ENCODE peak calls at places on chromosomes 16 and 17, in eight cellular contexts. J is H1, I is transverse colon, Q is HL-60, S is GM23338, T is prostate gland, A is endothelial cell of umbilical vein, F is sigmoid colon. M is an unnamed sample.

GRCh38 chr17:836154-836553 is 54.0 kb downstream of the MRM3 start:
- DNase-seq in J (no peak), I (no peak), Q (no peak), S (peak), T (no peak), A (no peak), F (no peak), M (no peak)

GRCh38 chr16:89685916-89686315 is 573 bp upstream of the CDK10 start:
- DNase-seq in J (no peak), I (no peak), Q (no peak), S (no peak), T (no peak), A (no peak), F (no peak), M (no peak)

GRCh38 chr16:70664325-70665112 is 18.2 kb downstream of the IL34 start:
- DNase-seq in J (no peak), I (no peak), Q (no peak), S (peak), T (no peak), A (no peak), F (peak), M (no peak)

GRCh38 chr17:45889579-45889978 is 4.8 kb upstream of the MAPT start:
- DNase-seq in J (no peak), I (no peak), Q (no peak), S (peak), T (no peak), A (no peak), F (no peak), M (no peak)

GRCh38 chr17:40901981-40902862 is 17.2 kb upstream of the KRT20 start:
- DNase-seq in J (no peak), I (peak), Q (no peak), S (no peak), T (peak), A (no peak), F (no peak), M (no peak)

GRCh38 chr16:47732806-47733150 is 271.6 kb downstream of the PHKB start:
- DNase-seq in J (no peak), I (no peak), Q (no peak), S (peak), T (no peak), A (peak), F (no peak), M (peak)

GRCh38 chr17:28467456-28468025 is 5.9 kb upstream of the SLC13A2 start:
- DNase-seq in J (no peak), I (no peak), Q (no peak), S (no peak), T (no peak), A (no peak), F (peak), M (no peak)

GRCh38 chr16:50651835-50652438 is 29.2 kb downstream of the SNX20 start:
- DNase-seq in J (no peak), I (no peak), Q (no peak), S (no peak), T (no peak), A (no peak), F (no peak), M (no peak)

GRCh38 chr17:70920416-70920815 is 751.1 kb downstream of the KCNJ2 start:
- DNase-seq in J (no peak), I (no peak), Q (no peak), S (no peak), T (no peak), A (no peak), F (no peak), M (no peak)

GRCh38 chr17:9839433-9839832 is 13.7 kb downstream of the GLP2R start:
- DNase-seq in J (no peak), I (no peak), Q (no peak), S (peak), T (no peak), A (no peak), F (no peak), M (no peak)

GRCh38 chr17:77842148-77842905 is 116.2 kb upstream of the TNRC6C start:
- DNase-seq in J (no peak), I (peak), Q (peak), S (no peak), T (no peak), A (peak), F (peak), M (no peak)

GRCh38 chr17:57662644-57663308 is 82.3 kb downstream of the CCDC182 start:
- DNase-seq in J (peak), I (peak), Q (peak), S (peak), T (peak), A (peak), F (peak), M (peak)

GRCh38 chr16:13909872-13910303 is 10.1 kb upstream of the ERCC4 start:
- DNase-seq in J (no peak), I (no peak), Q (no peak), S (no peak), T (peak), A (peak), F (peak), M (no peak)

GRCh38 chr17:57654040-57654775 is 90.9 kb downstream of the CCDC182 start:
- DNase-seq in J (no peak), I (no peak), Q (no peak), S (no peak), T (no peak), A (no peak), F (no peak), M (no peak)

GRCh38 chr16:66300037-66300436 is 66.5 kb upstream of the CDH5 start:
- DNase-seq in J (no peak), I (no peak), Q (no peak), S (no peak), T (no peak), A (no peak), F (peak), M (no peak)

GRCh38 chr17:45162022-45162687 is 480 bp downstream of the HEXIM2 start:
- DNase-seq in J (no peak), I (no peak), Q (no peak), S (no peak), T (no peak), A (no peak), F (peak), M (no peak)

GRCh38 chr17:5500804-5501391 is 14.5 kb downstream of the MIS12 start:
- DNase-seq in J (peak), I (peak), Q (peak), S (peak), T (peak), A (peak), F (peak), M (no peak)

GRCh38 chr17:72843591-72843990 is 248.9 kb downstream of the SLC39A11 start:
- DNase-seq in J (no peak), I (no peak), Q (no peak), S (no peak), T (no peak), A (no peak), F (no peak), M (no peak)

GRCh38 chr16:83717308-83717707 is 90.5 kb upstream of the HSBP1 start:
- DNase-seq in J (peak), I (no peak), Q (no peak), S (peak), T (no peak), A (no peak), F (no peak), M (no peak)

GRCh38 chr16:87540072-87540976 is 47.5 kb upstream of the ZCCHC14 start:
- DNase-seq in J (no peak), I (no peak), Q (no peak), S (no peak), T (no peak), A (no peak), F (no peak), M (no peak)

GRCh38 chr17:52410781-52411180 is 252.3 kb upstream of the CA10 start:
- DNase-seq in J (no peak), I (no peak), Q (no peak), S (no peak), T (no peak), A (no peak), F (no peak), M (no peak)

GRCh38 chr17:17877548-17878358 is 41.0 kb upstream of the SREBF1 start:
- DNase-seq in J (no peak), I (peak), Q (no peak), S (peak), T (peak), A (peak), F (peak), M (no peak)

GRCh38 chr16:57305159-57305811 is 20.8 kb upstream of the PLLP start:
- DNase-seq in J (no peak), I (no peak), Q (no peak), S (no peak), T (no peak), A (no peak), F (peak), M (no peak)

GRCh38 chr17:74176546-74177001 is 26.9 kb upstream of the RPL38 start:
- DNase-seq in J (peak), I (peak), Q (no peak), S (peak), T (peak), A (peak), F (no peak), M (no peak)

GRCh38 chr16:2513405-2514332 is at the start of gene ATP6V0C:
- DNase-seq in J (peak), I (peak), Q (peak), S (peak), T (peak), A (peak), F (peak), M (peak)

GRCh38 chr17:82970067-82970466 is 109.3 kb upstream of the METRNL start:
- DNase-seq in J (no peak), I (no peak), Q (no peak), S (no peak), T (no peak), A (no peak), F (no peak), M (peak)

GRCh38 chr16:88671806-88672205 is 8.9 kb upstream of the MVD start:
- DNase-seq in J (no peak), I (no peak), Q (no peak), S (no peak), T (no peak), A (no peak), F (no peak), M (no peak)

GRCh38 chr16:88669986-88670385 is 7.1 kb upstream of the MVD start:
- DNase-seq in J (no peak), I (no peak), Q (no peak), S (no peak), T (no peak), A (no peak), F (no peak), M (no peak)

GRCh38 chr16:88676502-88677242 is 9.6 kb downstream of the SNAI3 start:
- DNase-seq in J (no peak), I (no peak), Q (no peak), S (no peak), T (no peak), A (no peak), F (no peak), M (no peak)

GRCh38 chr16:88673685-88674398 is 11.0 kb upstream of the MVD start:
- DNase-seq in J (no peak), I (no peak), Q (no peak), S (no peak), T (no peak), A (no peak), F (no peak), M (no peak)

GRCh38 chr16:88672776-88673175 is 9.9 kb upstream of the MVD start:
- DNase-seq in J (peak), I (no peak), Q (no peak), S (peak), T (no peak), A (no peak), F (no peak), M (no peak)
- TF ChIP-seq CTCF in J (peak), I (no peak), Q (no peak), S (peak), T (no peak), A (peak), F (no peak), M (no peak)

GRCh38 chr17:35130392-35130791 is 9.0 kb downstream of the FNDC8 start:
- DNase-seq in J (no peak), I (no peak), Q (no peak), S (no peak), T (no peak), A (no peak), F (no peak), M (no peak)
- TF ChIP-seq POLR2AphosphoS5 in J (no peak), I (no peak), Q (no peak), S (peak), T (no peak), A (no peak), F (no peak), M (no peak)

GRCh38 chr16:11452746-11453344 is 107.6 kb downstream of the RMI2 start:
- DNase-seq in J (no peak), I (no peak), Q (no peak), S (no peak), T (no peak), A (no peak), F (no peak), M (no peak)
- H3K4me3 ChIP-seq in J (no peak), I (no peak), Q (no peak), S (no peak), T (no peak), A (no peak), F (no peak), M (no peak)

GRCh38 chr17:81167194-81167524 is 1.1 kb upstream of the AATK start:
- DNase-seq in J (no peak), I (no peak), Q (no peak), S (no peak), T (no peak), A (no peak), F (no peak), M (no peak)
- TF ChIP-seq CTCF in J (no peak), I (no peak), Q (no peak), S (no peak), T (no peak), A (no peak), F (no peak), M (no peak)

DNA sequence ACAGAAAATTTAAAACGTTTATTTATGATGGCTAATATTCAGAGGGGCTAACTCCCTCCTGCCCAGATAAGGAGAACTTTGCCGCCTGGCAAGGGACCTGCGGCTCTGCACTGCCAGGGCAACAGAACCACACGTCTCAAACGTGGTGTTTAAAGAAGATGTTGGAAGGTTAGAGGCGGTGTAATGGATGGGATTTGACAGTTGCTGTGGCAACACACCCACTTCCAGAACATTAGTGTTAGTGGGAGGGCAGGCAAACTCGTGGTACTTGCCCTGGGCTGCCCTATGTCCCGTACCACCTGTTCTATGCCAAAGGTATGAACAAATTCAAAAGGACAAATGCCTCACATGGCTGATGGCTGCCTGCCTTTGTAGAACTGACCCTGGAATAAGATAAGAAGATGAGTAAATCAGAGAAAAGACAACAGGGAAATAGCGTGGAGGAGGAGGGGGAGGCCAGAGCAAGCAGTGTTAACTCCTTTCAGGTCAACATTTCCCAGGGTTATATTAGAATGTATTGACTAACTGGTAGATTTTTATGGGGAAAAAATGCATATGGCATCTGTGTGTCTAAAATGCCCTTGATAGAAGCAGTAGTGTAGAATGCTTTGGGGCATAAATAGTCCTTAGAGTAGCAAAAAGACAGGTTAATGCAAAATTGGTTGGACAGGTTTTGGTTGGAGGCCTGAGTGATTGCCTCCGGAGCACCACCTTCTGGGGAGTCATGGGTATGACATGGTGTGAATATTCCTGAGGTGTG is 30.8 kb downstream of the HLF start:
- DNase-seq in J (peak), I (peak), Q (peak), S (peak), T (peak), A (peak), F (peak), M (no peak)
- TF ChIP-seq POLR2AphosphoS5 in J (no peak), I (no peak), Q (no peak), S (no peak), T (peak), A (no peak), F (no peak), M (peak)

GRCh38 chr16:72256398-72257048 is 84.6 kb upstream of the PMFBP1 start:
- DNase-seq in J (no peak), I (no peak), Q (no peak), S (no peak), T (no peak), A (no peak), F (peak), M (no peak)
- H3K4me3 ChIP-seq in J (no peak), I (no peak), Q (no peak), S (no peak), T (no peak), A (no peak), F (no peak), M (no peak)